ENCODE peak calls at places on chromosomes 3 and 15, in four cellular contexts. L, B, H and E are unnamed samples. For H3K9me3, the result is how much of the 10 kb centered on the place peaks cover.

GRCh38 chr15:65653341-65653740 is 31.6 kb downstream of the SLC24A1 start:
- DNase-seq in H (no peak), B (no peak), L (no peak), E (no peak)

GRCh38 chr3:48859188-48859587 is 11.5 kb upstream of the PRKAR2A start:
- DNase-seq in B (no peak), H (no peak), L (no peak), E (no peak)

GRCh38 chr3:153284282-153284938 is 122.4 kb downstream of the RAP2B start:
- DNase-seq in B (no peak), L (no peak), H (peak), E (no peak)

GRCh38 chr3:45104715-45105711 is 41.2 kb downstream of the CDCP1 start:
- DNase-seq in H (peak), L (no peak), B (no peak), E (no peak)

GRCh38 chr3:11154953-11155325 is 646 bp downstream of the HRH1 start:
- DNase-seq in H (peak), B (no peak), L (no peak), E (no peak)

GRCh38 chr3:159824341-159824740 is 164.3 kb upstream of the IL12A start:
- DNase-seq in B (no peak), L (no peak), H (peak), E (no peak)

GRCh38 chr3:42036483-42036823 is 54.7 kb upstream of the TRAK1 start:
- DNase-seq in B (no peak), L (no peak), H (peak), E (no peak)

GRCh38 chr3:12905316-12906071 is 64.1 kb upstream of the RPL32 start:
- DNase-seq in L (peak), H (no peak), B (no peak), E (no peak)

GRCh38 chr15:31459011-31459748 is 132.5 kb downstream of the KLF13 start:
- DNase-seq in L (no peak), B (no peak), H (no peak), E (no peak)

GRCh38 chr15:51162865-51163762 is 68.4 kb upstream of the TNFAIP8L3 start:
- DNase-seq in L (peak), H (peak), B (peak), E (peak)

GRCh38 chr3:67601385-67601784 is 53.0 kb downstream of the SUCLG2 start:
- DNase-seq in B (no peak), H (no peak), L (no peak), E (no peak)

GRCh38 chr3:31095254-31095653 is 200.8 kb upstream of the GADL1 start:
- DNase-seq in L (no peak), B (no peak), H (no peak), E (no peak)

GRCh38 chr15:80747317-80748053 is 31.7 kb upstream of the CEMIP start:
- DNase-seq in L (no peak), H (no peak), B (no peak), E (no peak)

GRCh38 chr15:36497903-36498302 is 81.5 kb upstream of the CDIN1 start:
- DNase-seq in B (no peak), H (peak), L (no peak), E (no peak)

GRCh38 chr3:114319453-114319852 is 25.6 kb downstream of the TIGIT start:
- DNase-seq in B (no peak), L (no peak), H (peak), E (no peak)

GRCh38 chr15:69576948-69577351 is 124.3 kb downstream of the RPLP1 start:
- DNase-seq in B (no peak), L (peak), H (no peak), E (no peak)

GRCh38 chr3:146148468-146148931 is 12.5 kb downstream of the PLOD2 start:
- DNase-seq in H (peak), B (no peak), L (no peak), E (no peak)

GRCh38 chr3:5006755-5007202 is 27.5 kb downstream of the BHLHE40 start:
- DNase-seq in B (no peak), L (no peak), H (no peak), E (no peak)

GRCh38 chr15:41894791-41895463 is 1.1 kb upstream of the SPTBN5 start:
- DNase-seq in B (peak), L (peak), H (peak), E (peak)

GRCh38 chr3:46203681-46204080 is 4.4 kb downstream of the CCR1 start:
- DNase-seq in H (no peak), L (no peak), B (no peak), E (no peak)

GRCh38 chr15:73691398-73691797 is 7.2 kb downstream of the CD276 start:
- DNase-seq in L (no peak), H (peak), B (peak), E (no peak)

GRCh38 chr15:101116681-101116976 is 135.2 kb downstream of the CHSY1 start:
- DNase-seq in L (no peak), H (no peak), B (no peak), E (no peak)

GRCh38 chr15:82177291-82178010 is 85.1 kb downstream of the EFL1 start:
- DNase-seq in L (no peak), B (no peak), H (peak), E (no peak)

GRCh38 chr15:36428102-36428845 is 151.2 kb upstream of the CDIN1 start:
- DNase-seq in H (peak), B (no peak), L (no peak), E (no peak)

GRCh38 chr15:100941536-100941935 is 22.4 kb downstream of the LRRK1 start:
- DNase-seq in H (no peak), L (no peak), B (no peak), E (no peak)

GRCh38 chr15:80777836-80778620 is 1.1 kb upstream of the CEMIP start:
- DNase-seq in B (no peak), H (no peak), L (no peak), E (no peak)

GRCh38 chr3:51982352-51982837 is 940 bp upstream of the ACY1 start:
- DNase-seq in H (no peak), L (peak), B (no peak), E (no peak)

GRCh38 chr3:183491109-183491922 is 62.9 kb upstream of the MCF2L2 start:
- DNase-seq in B (no peak), H (no peak), L (no peak), E (no peak)

GRCh38 chr15:48823237-48823636 is 12.4 kb upstream of the CEP152 start:
- DNase-seq in H (peak), L (no peak), B (no peak), E (no peak)

GRCh38 chr15:33008284-33009011 is 186.1 kb downstream of the FMN1 start:
- DNase-seq in H (peak), B (no peak), L (no peak), E (no peak)

GRCh38 chr3:119681279-119681678 is 4.1 kb upstream of the COX17 start:
- DNase-seq in H (peak), B (no peak), L (no peak), E (no peak)

GRCh38 chr3:195872800-195873199 is 35.6 kb downstream of the TNK2 start:
- DNase-seq in L (no peak), H (no peak), B (no peak), E (no peak)

DNA sequence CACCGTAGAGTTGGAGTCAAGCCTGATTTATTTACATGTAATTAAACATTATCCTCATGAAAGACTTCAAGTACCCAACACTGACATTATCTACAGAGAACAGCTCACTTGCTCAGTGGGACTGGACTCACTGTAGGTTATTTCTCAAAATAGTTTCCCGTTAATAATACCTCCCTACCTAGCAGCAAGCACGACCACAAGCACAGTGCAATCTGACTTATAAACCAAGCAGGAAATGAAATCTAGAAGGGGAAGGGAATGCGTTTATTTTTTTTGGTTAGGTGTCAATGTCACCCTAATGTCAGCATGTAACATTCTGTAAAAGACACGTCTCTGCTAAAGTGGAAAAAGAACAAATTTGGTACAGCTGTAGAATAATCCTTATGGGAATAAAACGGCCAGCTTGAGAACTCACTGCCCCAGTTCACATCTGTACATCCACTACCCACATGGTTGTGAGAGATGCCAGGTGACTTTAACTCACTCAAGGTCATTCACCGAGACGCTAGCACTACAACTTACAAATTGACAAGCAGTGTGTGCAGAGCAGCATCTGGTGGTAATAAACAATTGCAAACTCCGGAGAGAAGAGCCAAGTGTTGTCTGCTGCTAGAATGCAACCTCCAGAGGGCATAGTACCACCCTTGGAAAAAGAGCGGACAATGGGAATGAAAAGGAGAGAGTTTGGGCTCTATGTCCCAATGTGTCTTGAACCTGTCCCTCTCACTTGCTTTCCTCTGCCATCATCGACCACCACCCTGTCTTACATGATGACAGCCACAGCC is 242.5 kb downstream of the CADPS start:
- DNase-seq in B (no peak), L (no peak), H (no peak), E (no peak)
- TF ChIP-seq CTCF in B (no peak), L (no peak), H (no peak), E (no peak)

GRCh38 chr15:25094066-25094465 is 139.3 kb downstream of the SNRPN start:
- DNase-seq in L (no peak), B (no peak), H (no peak), E (no peak)

GRCh38 chr15:25093455-25094029 is 138.8 kb downstream of the SNRPN start:
- DNase-seq in L (no peak), B (no peak), H (no peak), E (no peak)

GRCh38 chr15:25094519-25094918 is 139.7 kb downstream of the SNRPN start:
- DNase-seq in L (no peak), H (no peak), B (no peak), E (no peak)

GRCh38 chr15:25091421-25092158 is 136.8 kb downstream of the SNRPN start:
- DNase-seq in B (no peak), L (no peak), H (no peak), E (no peak)

GRCh38 chr15:25092661-25093060 is 137.9 kb downstream of the SNRPN start:
- DNase-seq in H (no peak), B (no peak), L (no peak), E (no peak)
- H3K9me3 ChIP-seq in H (under half), B (half or more), L (under half), E (half or more)

DNA sequence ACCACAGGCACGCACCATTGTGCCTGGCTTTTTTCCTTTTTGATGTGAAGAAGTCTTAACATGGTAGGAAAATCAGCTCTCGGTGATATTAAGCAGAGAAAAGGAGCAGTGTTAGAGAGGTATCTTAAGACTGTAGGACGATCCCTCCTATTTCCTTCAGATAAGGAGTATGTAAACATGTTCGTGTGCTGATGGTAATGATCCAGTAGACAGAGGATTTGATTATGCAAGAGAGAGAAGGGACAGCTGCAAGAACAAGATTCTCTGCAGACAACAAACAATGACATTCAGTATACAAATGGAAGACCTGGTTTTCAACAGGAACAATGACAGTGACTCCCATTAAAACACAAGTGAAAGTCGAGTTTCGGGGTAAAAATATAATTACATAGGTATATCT is 95.1 kb upstream of the MELTF start:
- DNase-seq in L (no peak), H (peak), B (no peak), E (no peak)
- H3K27ac ChIP-seq in L (no peak), H (no peak), B (no peak), E (no peak)

GRCh38 chr3:122091602-122092006 is 36.4 kb downstream of the CD86 start:
- DNase-seq in H (no peak), L (no peak), B (no peak), E (no peak)

GRCh38 chr3:122094693-122095092 is 39.5 kb downstream of the CD86 start:
- DNase-seq in L (no peak), B (no peak), H (no peak), E (no peak)

GRCh38 chr3:122094125-122094524 is 39.0 kb downstream of the CD86 start:
- DNase-seq in B (no peak), L (no peak), H (no peak), E (no peak)

GRCh38 chr3:122088519-122088918 is 33.4 kb downstream of the CD86 start:
- DNase-seq in B (no peak), L (no peak), H (no peak), E (no peak)

GRCh38 chr3:122092460-122093165 is 37.5 kb downstream of the CD86 start:
- DNase-seq in B (peak), H (peak), L (no peak), E (no peak)
- TF ChIP-seq CTCF in B (peak), H (peak), L (no peak), E (no peak)

GRCh38 chr3:175983369-175983768 is 1124.2 kb downstream of the NAALADL2 start:
- DNase-seq in H (no peak), L (no peak), B (no peak), E (no peak)

GRCh38 chr3:175985781-175986180 is 1126.6 kb downstream of the NAALADL2 start:
- DNase-seq in L (no peak), B (no peak), H (no peak), E (no peak)

GRCh38 chr3:175977968-175978752 is 1119.0 kb downstream of the NAALADL2 start:
- DNase-seq in L (peak), H (no peak), B (no peak), E (no peak)

DNA sequence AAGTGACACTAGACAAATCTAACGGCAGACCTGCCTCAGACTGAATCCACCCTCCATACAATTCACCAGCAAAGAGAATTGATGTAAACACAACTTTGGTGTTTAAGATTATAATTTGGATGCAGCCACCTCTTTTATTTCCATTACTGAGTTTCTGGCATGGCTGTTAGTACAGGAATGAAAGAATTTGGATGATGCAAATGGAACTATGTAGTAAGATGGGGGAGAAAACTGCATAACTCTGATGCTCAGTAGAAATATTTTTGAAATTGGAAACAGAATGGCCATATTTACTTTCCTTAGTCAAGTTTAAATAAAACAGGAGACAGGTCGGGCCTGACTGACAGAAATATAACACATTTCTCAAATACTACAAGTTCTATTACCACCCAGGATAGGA is 1121.6 kb downstream of the NAALADL2 start:
- DNase-seq in H (no peak), B (no peak), L (no peak), E (no peak)
- H3K9me3 ChIP-seq in H (under half), B (under half), L (under half), E (under half)